ENCODE peak calls at places on chromosomes 1 and 21, in seven cellular contexts. D is mesenchymal stem cell, Y is H9, R is IMR-90, I is H1, H is neuronal stem cell, F is mesendoderm. S is an unnamed sample.

GRCh38 chr21:39681845-39682244 is 63.1 kb upstream of the IGSF5 start:
- DNase-seq in D (peak; percentile 60), Y (no peak), R (peak; percentile 13), I (no peak), H (no peak), F (no peak), S (peak; percentile 95)

GRCh38 chr1:58454807-58455206 is 91.7 kb downstream of the OMA1 start:
- DNase-seq in D (no peak), Y (no peak), R (no peak), I (no peak), H (no peak), F (no peak), S (no peak)

GRCh38 chr1:63143482-63143881 is 178.9 kb upstream of the FOXD3 start:
- DNase-seq in D (no peak), Y (no peak), R (no peak), I (no peak), H (no peak), F (peak; percentile 30), S (no peak)

GRCh38 chr1:40438391-40439015 is 11.8 kb upstream of the ZFP69B start:
- DNase-seq in D (peak; percentile 26), Y (no peak), R (peak; percentile 16), I (no peak), H (no peak), F (peak; percentile 37), S (peak; percentile 16)

GRCh38 chr1:116375884-116376733 is 3.1 kb downstream of the ATP1A1 start:
- DNase-seq in D (peak; percentile 79), Y (peak; percentile 58), R (peak; percentile 68), I (no peak), H (no peak), F (peak; percentile 85), S (peak; percentile 52)

GRCh38 chr21:28541371-28542112 is 451.1 kb downstream of the LTN1 start:
- DNase-seq in D (no peak), Y (no peak), R (no peak), I (no peak), H (no peak), F (no peak), S (peak; percentile 74)

GRCh38 chr1:158177705-158178450 is 2.8 kb upstream of the CD1D start:
- DNase-seq in D (peak; percentile 74), Y (peak; percentile 95), R (peak; percentile 31), I (peak; percentile 90), H (peak; percentile 74), F (peak; percentile 86), S (peak; percentile 68)

GRCh38 chr1:83751602-83752001 is 247.3 kb downstream of the TTLL7 start:
- DNase-seq in D (no peak), Y (no peak), R (no peak), I (no peak), H (no peak), F (peak; percentile 23), S (no peak)

GRCh38 chr1:242710286-242710685 is 185.8 kb upstream of the PLD5 start:
- DNase-seq in D (no peak), Y (no peak), R (no peak), I (no peak), H (no peak), F (no peak), S (no peak)

GRCh38 chr1:51569284-51570062 is 47.4 kb upstream of the OSBPL9 start:
- DNase-seq in D (peak; percentile 43), Y (peak; percentile 29), R (peak; percentile 82), I (no peak), H (no peak), F (peak; percentile 97), S (peak; percentile 99)

GRCh38 chr1:157157481-157158190 is 19.4 kb upstream of the ETV3 start:
- DNase-seq in D (peak; percentile 34), Y (no peak), R (peak; percentile 65), I (no peak), H (no peak), F (no peak), S (no peak)

GRCh38 chr1:184270556-184270955 is 116.3 kb upstream of the C1orf21 start:
- DNase-seq in D (peak; percentile 12), Y (peak; percentile 43), R (peak; percentile 20), I (no peak), H (no peak), F (peak; percentile 72), S (no peak)

GRCh38 chr1:14265515-14265914 is 333.0 kb upstream of the KAZN start:
- DNase-seq in D (no peak), Y (no peak), R (no peak), I (no peak), H (no peak), F (no peak), S (no peak)

GRCh38 chr1:234986750-234987414 is 141.8 kb downstream of the TOMM20 start:
- DNase-seq in D (peak; percentile 93), Y (no peak), R (no peak), I (no peak), H (peak; percentile 37), F (peak; percentile 83), S (peak; percentile 61)

GRCh38 chr1:224438989-224439388 is 4.4 kb upstream of the WDR26 start:
- DNase-seq in D (no peak), Y (no peak), R (no peak), I (no peak), H (no peak), F (peak; percentile 19), S (peak; percentile 37)

GRCh38 chr21:29403291-29403690 is 104.6 kb downstream of the BACH1 start:
- DNase-seq in D (no peak), Y (no peak), R (peak; percentile 11), I (no peak), H (no peak), F (no peak), S (no peak)

GRCh38 chr21:43299441-43300277 is 127.3 kb downstream of the SIK1 start:
- DNase-seq in D (no peak), Y (no peak), R (no peak), I (no peak), H (no peak), F (no peak), S (no peak)

GRCh38 chr1:234656981-234657651 is 47.1 kb upstream of the IRF2BP2 start:
- DNase-seq in D (peak; percentile 95), Y (no peak), R (peak; percentile 99), I (no peak), H (no peak), F (no peak), S (peak; percentile 59)

GRCh38 chr1:1001057-1001630 is 1.2 kb upstream of the HES4 start:
- DNase-seq in D (no peak), Y (peak; percentile 51), R (no peak), I (no peak), H (no peak), F (no peak), S (no peak)

GRCh38 chr1:115536279-115536816 is 105.4 kb upstream of the VANGL1 start:
- DNase-seq in D (no peak), Y (no peak), R (no peak), I (no peak), H (no peak), F (peak; percentile 78), S (no peak)

GRCh38 chr1:228059536-228060457 is 22.7 kb upstream of the ARF1 start:
- DNase-seq in D (no peak), Y (peak; percentile 100), R (no peak), I (peak; percentile 100), H (no peak), F (peak; percentile 94), S (peak; percentile 89)

GRCh38 chr1:21820597-21821232 is 8.7 kb downstream of the LDLRAD2 start:
- DNase-seq in D (no peak), Y (no peak), R (no peak), I (no peak), H (no peak), F (no peak), S (peak; percentile 50)

DNA sequence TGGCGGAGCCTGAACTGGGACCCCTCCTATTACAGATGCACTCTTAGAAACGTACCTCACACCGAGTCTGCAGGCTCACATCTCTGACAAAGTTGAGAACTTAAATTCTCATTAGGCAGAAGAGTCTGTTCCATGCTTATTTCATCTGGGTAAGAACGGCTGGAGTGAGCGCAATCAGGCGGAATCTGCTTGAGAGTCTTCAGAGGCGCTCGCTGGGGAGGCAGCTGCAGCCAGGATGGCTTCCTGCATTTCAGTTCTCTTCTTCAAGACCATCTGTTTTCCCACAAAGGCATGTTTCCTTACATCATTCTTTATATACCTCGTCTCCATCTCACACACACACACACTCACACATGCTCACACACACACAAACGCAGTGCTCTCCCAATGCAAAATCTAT is 497.1 kb downstream of the AJAP1 start:
- DNase-seq in D (no peak), Y (no peak), R (no peak), I (no peak), H (no peak), F (no peak), S (no peak)
- H4K8ac ChIP-seq in D (no peak overlapping the region), Y (no peak overlapping the region), R (no peak overlapping the region), I (no peak overlapping the region), H (no peak overlapping the region), F (no peak overlapping the region), S (no peak overlapping the region)

DNA sequence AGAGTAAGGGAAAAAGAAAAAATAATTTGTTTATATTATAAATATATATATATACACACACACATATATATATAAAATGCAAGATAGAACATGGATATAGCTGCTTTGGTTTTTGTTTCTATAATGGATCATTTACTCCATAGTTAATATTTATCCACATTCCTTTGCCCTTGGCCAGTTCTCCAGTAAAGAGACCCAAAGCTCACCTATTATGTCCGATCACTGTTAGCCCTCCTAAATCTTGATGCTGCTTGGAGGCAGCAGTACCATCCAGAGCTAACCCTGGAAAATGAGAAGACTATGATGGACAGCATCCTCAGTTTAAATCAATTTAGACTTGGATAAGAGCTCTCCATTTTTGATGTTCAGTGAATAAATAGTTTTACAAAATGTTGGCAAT is 407.7 kb downstream of the PLPP3 start:
- DNase-seq in D (no peak), Y (no peak), R (no peak), I (no peak), H (no peak), F (no peak), S (no peak)
- H4K8ac ChIP-seq in D (no peak overlapping the region), Y (no peak overlapping the region), R (no peak overlapping the region), I (no peak overlapping the region), H (no peak overlapping the region), F (no peak overlapping the region), S (no peak overlapping the region)

GRCh38 chr1:197544553-197544952 is 230.7 kb downstream of the DENND1B start:
- DNase-seq in D (no peak), Y (no peak), R (no peak), I (no peak), H (no peak), F (no peak), S (no peak)

GRCh38 chr1:197544130-197544529 is 231.2 kb downstream of the DENND1B start:
- DNase-seq in D (no peak), Y (no peak), R (no peak), I (no peak), H (no peak), F (no peak), S (no peak)

GRCh38 chr1:197546989-197547388 is 228.3 kb downstream of the DENND1B start:
- DNase-seq in D (no peak), Y (no peak), R (no peak), I (no peak), H (no peak), F (no peak), S (no peak)

GRCh38 chr1:197541411-197541810 is 233.9 kb downstream of the DENND1B start:
- DNase-seq in D (no peak), Y (no peak), R (no peak), I (no peak), H (peak; percentile 12), F (peak; percentile 19), S (no peak)
- H4K8ac ChIP-seq in D (no peak overlapping the region), Y (no peak overlapping the region), R (no peak overlapping the region), I (no peak overlapping the region), H (no peak overlapping the region), F (no peak overlapping the region), S (no peak overlapping the region)

DNA sequence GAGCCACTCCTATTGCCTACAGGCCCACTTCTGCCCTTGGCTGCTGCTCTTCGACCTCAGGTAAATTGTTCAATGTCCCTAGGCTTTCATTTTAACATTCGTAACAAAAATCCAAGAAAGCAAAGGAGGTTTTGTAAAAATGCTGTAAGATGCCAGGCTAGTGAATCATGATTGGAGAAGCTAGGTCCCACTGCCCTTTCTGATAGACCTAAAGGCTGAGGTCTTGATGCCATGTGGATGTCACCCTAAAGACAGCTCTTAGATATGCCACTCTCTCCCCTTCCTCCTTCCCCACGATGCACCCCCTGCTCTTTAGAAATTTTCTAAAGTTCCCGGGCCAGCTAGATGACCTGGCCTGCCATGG is 9.9 kb upstream of the TMEM39B start:
- DNase-seq in D (peak; percentile 24), Y (no peak), R (peak; percentile 23), I (no peak), H (no peak), F (no peak), S (no peak)
- H4K8ac ChIP-seq in D (no peak overlapping the region), Y (no peak overlapping the region), R (no peak overlapping the region), I (no peak overlapping the region), H (no peak overlapping the region), F (no peak overlapping the region), S (peak overlapping the region; percentile 37)